ENCODE peak calls at places on chromosomes 3 and 15, in four cellular contexts. One of them, this sample, is unnamed.

GRCh38 chr15:94972314-94972713 is 741.0 kb downstream of the MCTP2 start:
- DNase-seq in HFF-Myc: no peak
- DNase-seq in tibial nerve: no peak
- DNase-seq in AG09309: no peak
- DNase-seq in this sample: peak; percentile 29

GRCh38 chr3:24323272-24323671 is 171.4 kb downstream of the THRB start:
- DNase-seq in tibial nerve: no peak
- DNase-seq in AG09309: no peak
- DNase-seq in HFF-Myc: no peak
- DNase-seq in this sample: no peak

GRCh38 chr3:158213461-158213860 is 103.6 kb downstream of the RSRC1 start:
- DNase-seq in AG09309: no peak
- DNase-seq in tibial nerve: no peak
- DNase-seq in HFF-Myc: no peak
- DNase-seq in this sample: no peak

GRCh38 chr3:45644063-45644462 is 45.1 kb upstream of the SACM1L start:
- DNase-seq in tibial nerve: no peak
- DNase-seq in HFF-Myc: no peak
- DNase-seq in AG09309: no peak
- DNase-seq in this sample: peak; percentile 76

GRCh38 chr3:57974796-57975388 is 33.3 kb upstream of the FLNB start:
- DNase-seq in tibial nerve: no peak
- DNase-seq in HFF-Myc: peak; percentile 94
- DNase-seq in AG09309: peak; percentile 87
- DNase-seq in this sample: peak; percentile 46

GRCh38 chr15:31080618-31081017 is 20.9 kb downstream of the TRPM1 start:
- DNase-seq in tibial nerve: peak; percentile 19
- DNase-seq in AG09309: no peak
- DNase-seq in HFF-Myc: no peak
- DNase-seq in this sample: peak; percentile 65

GRCh38 chr3:115581347-115582135 is 41.8 kb upstream of the GAP43 start:
- DNase-seq in AG09309: peak; percentile 17
- DNase-seq in HFF-Myc: no peak
- DNase-seq in tibial nerve: peak; percentile 32
- DNase-seq in this sample: no peak

GRCh38 chr3:64798316-64798715 is 110.5 kb upstream of the ADAMTS9 start:
- DNase-seq in AG09309: no peak
- DNase-seq in tibial nerve: no peak
- DNase-seq in HFF-Myc: no peak
- DNase-seq in this sample: no peak

GRCh38 chr15:74156678-74157411 is 16.7 kb upstream of the ISLR start:
- DNase-seq in AG09309: no peak
- DNase-seq in HFF-Myc: no peak
- DNase-seq in tibial nerve: no peak
- DNase-seq in this sample: no peak

GRCh38 chr3:73623996-73624362 is 762 bp downstream of the PDZRN3 start:
- DNase-seq in HFF-Myc: no peak
- DNase-seq in AG09309: no peak
- DNase-seq in tibial nerve: no peak
- DNase-seq in this sample: no peak

GRCh38 chr3:56133423-56133822 is 334.8 kb downstream of the ERC2 start:
- DNase-seq in AG09309: peak; percentile 54
- DNase-seq in tibial nerve: no peak
- DNase-seq in HFF-Myc: no peak
- DNase-seq in this sample: peak; percentile 25

GRCh38 chr15:77473328-77473727 is 52.6 kb downstream of the HMG20A start:
- DNase-seq in HFF-Myc: no peak
- DNase-seq in AG09309: no peak
- DNase-seq in tibial nerve: no peak
- DNase-seq in this sample: no peak

GRCh38 chr3:118267588-118267987 is 767.1 kb downstream of the IGSF11 start:
- DNase-seq in AG09309: no peak
- DNase-seq in tibial nerve: no peak
- DNase-seq in HFF-Myc: no peak
- DNase-seq in this sample: no peak

GRCh38 chr3:118262800-118263402 is 771.7 kb downstream of the IGSF11 start:
- DNase-seq in HFF-Myc: no peak
- DNase-seq in tibial nerve: no peak
- DNase-seq in AG09309: no peak
- DNase-seq in this sample: no peak
- TF ChIP-seq CTCF in HFF-Myc: no peak
- TF ChIP-seq CTCF in tibial nerve: no peak
- TF ChIP-seq CTCF in AG09309: no peak
- TF ChIP-seq CTCF in this sample: no peak

GRCh38 chr15:38073278-38073930 is 139.0 kb downstream of the TMCO5A start:
- DNase-seq in AG09309: no peak
- DNase-seq in HFF-Myc: no peak
- DNase-seq in tibial nerve: no peak
- DNase-seq in this sample: no peak

GRCh38 chr15:38072007-38072506 is 137.6 kb downstream of the TMCO5A start:
- DNase-seq in HFF-Myc: no peak
- DNase-seq in tibial nerve: no peak
- DNase-seq in AG09309: no peak
- DNase-seq in this sample: no peak

GRCh38 chr15:38072507-38073277 is 138.3 kb downstream of the TMCO5A start:
- DNase-seq in AG09309: no peak
- DNase-seq in HFF-Myc: peak; percentile 77
- DNase-seq in tibial nerve: peak; percentile 55
- DNase-seq in this sample: peak; percentile 48

GRCh38 chr15:38075466-38075865 is 141.0 kb downstream of the TMCO5A start:
- DNase-seq in AG09309: no peak
- DNase-seq in HFF-Myc: no peak
- DNase-seq in tibial nerve: no peak
- DNase-seq in this sample: no peak

GRCh38 chr15:38074029-38074428 is 139.6 kb downstream of the TMCO5A start:
- DNase-seq in HFF-Myc: no peak
- DNase-seq in AG09309: no peak
- DNase-seq in tibial nerve: no peak
- DNase-seq in this sample: no peak
- H3K4me3 ChIP-seq in HFF-Myc: no peak overlapping the region
- H3K4me3 ChIP-seq in AG09309: no peak overlapping the region
- H3K4me3 ChIP-seq in tibial nerve: peak overlapping the region; percentile 49
- H3K4me3 ChIP-seq in this sample: no peak overlapping the region

GRCh38 chr3:11662392-11662990 is 18.8 kb upstream of the VGLL4 start:
- DNase-seq in tibial nerve: no peak
- DNase-seq in AG09309: no peak
- DNase-seq in HFF-Myc: peak; percentile 39
- DNase-seq in this sample: no peak
- TF ChIP-seq CTCF in tibial nerve: no peak
- TF ChIP-seq CTCF in AG09309: peak; percentile 61
- TF ChIP-seq CTCF in HFF-Myc: peak; percentile 57
- TF ChIP-seq CTCF in this sample: peak; percentile 47

GRCh38 chr3:181712190-181712504 is 422 bp downstream of the SOX2 start:
- DNase-seq in AG09309: no peak
- DNase-seq in HFF-Myc: no peak
- DNase-seq in tibial nerve: no peak
- DNase-seq in this sample: no peak
- H3K4me3 ChIP-seq in AG09309: no peak overlapping the region
- H3K4me3 ChIP-seq in HFF-Myc: no peak overlapping the region
- H3K4me3 ChIP-seq in tibial nerve: peak overlapping the region; percentile 38
- H3K4me3 ChIP-seq in this sample: peak overlapping the region; percentile 28

GRCh38 chr3:190338717-190339116 is 16.5 kb upstream of the CLDN1 start:
- DNase-seq in tibial nerve: no peak
- DNase-seq in AG09309: no peak
- DNase-seq in HFF-Myc: no peak
- DNase-seq in this sample: no peak

GRCh38 chr3:190336516-190337189 is 14.4 kb upstream of the CLDN1 start:
- DNase-seq in HFF-Myc: no peak
- DNase-seq in AG09309: no peak
- DNase-seq in tibial nerve: no peak
- DNase-seq in this sample: no peak

GRCh38 chr3:190340071-190340470 is 17.8 kb upstream of the CLDN1 start:
- DNase-seq in tibial nerve: no peak
- DNase-seq in AG09309: no peak
- DNase-seq in HFF-Myc: no peak
- DNase-seq in this sample: no peak

GRCh38 chr3:190333961-190334360 is 11.7 kb upstream of the CLDN1 start:
- DNase-seq in tibial nerve: no peak
- DNase-seq in HFF-Myc: no peak
- DNase-seq in AG09309: no peak
- DNase-seq in this sample: no peak

DNA sequence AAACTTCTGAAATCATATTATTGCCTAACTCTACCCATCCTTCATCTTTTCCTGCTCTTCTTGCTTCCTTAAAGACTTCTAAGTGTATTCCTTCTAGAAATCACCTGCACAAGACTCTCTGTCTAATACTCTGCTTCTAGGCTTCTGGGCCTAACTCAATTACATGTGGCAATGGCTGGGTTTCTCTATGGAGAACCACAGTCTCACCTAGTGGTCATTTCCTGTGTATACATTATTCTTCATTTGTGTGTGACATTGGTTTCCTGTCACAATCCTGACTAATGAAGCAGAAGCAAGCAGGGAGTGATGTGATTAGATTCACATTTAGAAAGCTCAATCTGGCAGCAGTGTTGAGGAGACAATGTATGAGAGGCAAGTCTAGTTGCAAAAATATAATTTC is 16.9 kb upstream of the CLDN1 start:
- DNase-seq in AG09309: no peak
- DNase-seq in tibial nerve: no peak
- DNase-seq in HFF-Myc: no peak
- DNase-seq in this sample: no peak
- TF ChIP-seq CTCF in AG09309: peak; percentile 32
- TF ChIP-seq CTCF in tibial nerve: no peak
- TF ChIP-seq CTCF in HFF-Myc: peak; percentile 20
- TF ChIP-seq CTCF in this sample: no peak

GRCh38 chr3:123444744-123445143 is 4.1 kb downstream of the ADCY5 start:
- DNase-seq in tibial nerve: no peak
- DNase-seq in HFF-Myc: no peak
- DNase-seq in AG09309: no peak
- DNase-seq in this sample: no peak

GRCh38 chr3:123447416-123447748 is 1.5 kb downstream of the ADCY5 start:
- DNase-seq in tibial nerve: no peak
- DNase-seq in AG09309: no peak
- DNase-seq in HFF-Myc: no peak
- DNase-seq in this sample: no peak

GRCh38 chr3:123445702-123446101 is 3.2 kb downstream of the ADCY5 start:
- DNase-seq in tibial nerve: no peak
- DNase-seq in AG09309: no peak
- DNase-seq in HFF-Myc: no peak
- DNase-seq in this sample: no peak

GRCh38 chr3:123446610-123447109 is 2.2 kb downstream of the ADCY5 start:
- DNase-seq in HFF-Myc: no peak
- DNase-seq in tibial nerve: no peak
- DNase-seq in AG09309: no peak
- DNase-seq in this sample: no peak

GRCh38 chr3:123446210-123446609 is 2.7 kb downstream of the ADCY5 start:
- DNase-seq in HFF-Myc: no peak
- DNase-seq in AG09309: no peak
- DNase-seq in tibial nerve: no peak
- DNase-seq in this sample: no peak
- H3K4me3 ChIP-seq in HFF-Myc: no peak overlapping the region
- H3K4me3 ChIP-seq in AG09309: no peak overlapping the region
- H3K4me3 ChIP-seq in tibial nerve: no peak overlapping the region
- H3K4me3 ChIP-seq in this sample: no peak overlapping the region

This sample was measured in retinal pigment epithelial cell.